ENCODE peak calls at places on chromosomes 2 and 18, in ten cellular contexts. J is AG10803, Y is left ventricle myocardium inferior, O is psoas muscle, B is fibroblast of lung, D is ascending aorta, M is bronchial epithelial cell, K is spleen, F is GM23338, P is neural progenitor cell. A is an unnamed sample.

GRCh38 chr18:39448942-39449341 is 1883.3 kb upstream of the CELF4 start:
- DNase-seq in P (no peak), D (no peak), J (no peak), B (peak), Y (no peak), F (no peak), O (no peak), K (no peak), M (peak), A (no peak)

GRCh38 chr18:23521907-23522306 is 18.6 kb downstream of the RMC1 start:
- DNase-seq in K (no peak), F (no peak), P (no peak), O (no peak), J (no peak), B (no peak), M (no peak), D (no peak), Y (no peak), A (no peak)

GRCh38 chr2:28658369-28658768 is 93.3 kb upstream of the PPP1CB start:
- DNase-seq in M (peak), J (peak), D (no peak), O (no peak), Y (no peak), K (no peak), F (no peak), P (no peak), B (peak), A (no peak)

GRCh38 chr2:200345917-200346316 is 39.4 kb downstream of the SPATS2L start:
- DNase-seq in O (no peak), B (no peak), M (no peak), D (no peak), Y (no peak), J (peak), K (no peak), P (no peak), F (no peak), A (no peak)

GRCh38 chr2:138094031-138094430 is 129.8 kb downstream of the HNMT start:
- DNase-seq in B (no peak), P (peak), O (no peak), K (no peak), Y (no peak), M (no peak), F (peak), J (no peak), D (no peak), A (no peak)

GRCh38 chr18:59779979-59780378 is 82.8 kb upstream of the CCBE1 start:
- DNase-seq in P (no peak), K (no peak), J (peak), O (no peak), D (no peak), B (peak), F (no peak), Y (no peak), M (peak), A (no peak)

GRCh38 chr2:194464964-194465638 is 1191.9 kb upstream of the SLC39A10 start:
- DNase-seq in B (no peak), P (no peak), K (no peak), D (no peak), F (no peak), J (no peak), Y (no peak), O (no peak), M (no peak), A (no peak)

GRCh38 chr2:109031481-109032228 is 42.6 kb upstream of the EDAR start:
- DNase-seq in F (peak), J (peak), K (peak), Y (peak), M (peak), P (peak), B (peak), O (peak), D (no peak), A (no peak)

GRCh38 chr2:219598308-219599078 is 836 bp downstream of the STK11IP start:
- DNase-seq in P (no peak), J (no peak), O (no peak), M (no peak), B (no peak), F (no peak), K (no peak), Y (no peak), D (no peak), A (no peak)

GRCh38 chr18:32380559-32380958 is 90.1 kb downstream of the GAREM1 start:
- DNase-seq in O (no peak), P (no peak), B (peak), J (no peak), K (no peak), D (no peak), M (no peak), Y (no peak), F (peak), A (no peak)

GRCh38 chr2:33409417-33409955 is 67.0 kb upstream of the RASGRP3 start:
- DNase-seq in J (no peak), P (no peak), O (no peak), K (no peak), M (peak), D (no peak), B (no peak), Y (no peak), F (no peak), A (no peak)

GRCh38 chr2:235132641-235133040 is 180.8 kb downstream of the SH3BP4 start:
- DNase-seq in Y (no peak), P (no peak), K (no peak), M (no peak), F (no peak), O (no peak), B (no peak), J (no peak), D (no peak), A (no peak)

GRCh38 chr18:24534271-24534670 is 73.8 kb downstream of the HRH4 start:
- DNase-seq in J (peak), O (no peak), P (no peak), K (no peak), B (no peak), D (no peak), F (no peak), M (no peak), Y (no peak), A (no peak)

GRCh38 chr2:107025869-107026380 is 140.0 kb upstream of the ST6GAL2 start:
- DNase-seq in D (no peak), F (no peak), O (no peak), J (peak), Y (no peak), P (no peak), K (no peak), B (no peak), M (peak), A (no peak)

GRCh38 chr18:66640431-66640830 is 36.5 kb upstream of the CDH19 start:
- DNase-seq in K (peak), B (no peak), D (no peak), Y (peak), J (no peak), F (no peak), M (peak), P (no peak), O (no peak), A (no peak)

GRCh38 chr2:218858671-218859555 is 692 bp upstream of the WNT6 start:
- DNase-seq in M (no peak), F (peak), O (no peak), K (peak), P (peak), J (no peak), D (no peak), Y (no peak), B (no peak), A (peak)

GRCh38 chr18:22346968-22347611 is 70.6 kb downstream of the CTAGE1 start:
- DNase-seq in D (peak), P (peak), O (peak), J (peak), K (peak), Y (peak), F (peak), B (peak), M (peak), A (peak)

GRCh38 chr2:215529271-215529670 is 93.4 kb upstream of the FN1 start:
- DNase-seq in M (peak), P (no peak), B (peak), Y (no peak), J (peak), D (no peak), K (no peak), O (no peak), F (no peak), A (no peak)

GRCh38 chr18:76720683-76721082 is 101.7 kb upstream of the ZNF236 start:
- DNase-seq in F (no peak), D (no peak), B (peak), P (no peak), O (no peak), Y (no peak), J (peak), M (no peak), K (no peak), A (peak)

GRCh38 chr2:42929985-42930581 is 137.7 kb upstream of the HAAO start:
- DNase-seq in D (no peak), P (no peak), J (peak), M (no peak), F (peak), B (peak), K (no peak), O (no peak), Y (no peak), A (no peak)

GRCh38 chr2:99514357-99514756 is 24.5 kb upstream of the REV1 start:
- DNase-seq in J (no peak), P (no peak), Y (no peak), O (no peak), M (no peak), B (no peak), F (no peak), D (no peak), K (no peak), A (no peak)

GRCh38 chr2:193776988-193777387 is 1582.3 kb upstream of the TMEFF2 start:
- DNase-seq in P (no peak), M (no peak), K (no peak), F (no peak), B (no peak), Y (no peak), O (no peak), J (no peak), D (no peak), A (no peak)

DNA sequence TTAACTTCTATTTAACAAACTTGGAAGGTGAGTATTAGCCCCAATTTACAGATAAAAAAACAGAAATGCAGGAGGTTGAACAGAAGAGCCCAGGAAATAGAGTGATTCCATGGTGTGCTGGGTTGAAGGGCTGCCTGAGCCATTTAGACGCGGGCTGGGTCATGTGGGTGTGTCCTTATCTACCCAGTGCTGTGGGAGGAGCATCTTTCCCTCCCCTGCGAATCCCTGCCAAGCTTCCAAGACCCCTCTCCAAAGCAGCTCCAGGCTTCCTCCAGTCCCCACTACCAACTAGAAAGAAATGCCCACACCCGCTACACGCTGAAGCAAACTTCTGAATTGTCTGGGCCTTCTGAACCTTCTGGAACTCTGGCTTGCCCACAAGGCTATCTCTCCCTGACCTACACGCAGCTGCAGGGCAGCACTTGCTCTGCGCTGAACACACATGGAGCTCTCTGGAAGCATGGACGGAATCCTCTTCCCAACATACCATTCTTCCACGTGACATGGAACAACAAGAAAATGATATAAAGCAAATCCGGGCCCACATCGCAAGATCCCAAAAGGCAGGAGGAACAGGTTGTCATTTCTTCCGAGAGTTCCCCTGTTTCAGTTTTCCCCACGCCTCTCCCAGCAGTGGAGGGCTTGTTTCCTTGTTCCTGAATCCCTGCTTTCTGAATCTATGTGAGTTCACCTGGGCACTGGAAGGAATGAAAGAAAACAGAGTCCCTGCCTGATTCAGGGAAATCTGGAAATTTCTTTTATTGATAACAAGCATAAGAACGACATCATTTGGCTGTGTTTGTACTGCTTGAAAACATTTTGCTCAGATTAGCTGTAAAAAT is 562.7 kb upstream of the ID2 start:
- DNase-seq in F (no peak), P (no peak), K (no peak), B (no peak), D (no peak), M (no peak), O (no peak), J (no peak), Y (no peak), A (no peak)
- H3K4me3 ChIP-seq in F (no peak), P (no peak), K (no peak), B (no peak), D (peak), M (no peak), O (no peak), J (no peak), Y (peak), A (no peak)

GRCh38 chr2:182868049-182868422 is 1.6 kb upstream of the FRZB start:
- DNase-seq in Y (no peak), M (no peak), J (no peak), B (no peak), K (no peak), O (no peak), D (no peak), P (peak), F (peak), A (no peak)

GRCh38 chr2:182867411-182868048 is 1.1 kb upstream of the FRZB start:
- DNase-seq in K (no peak), O (no peak), F (peak), M (no peak), D (no peak), Y (no peak), B (no peak), J (no peak), P (peak), A (no peak)

GRCh38 chr2:182866095-182866460 is 359 bp downstream of the FRZB start:
- DNase-seq in B (peak), F (peak), K (no peak), D (peak), M (no peak), Y (no peak), P (peak), O (peak), J (no peak), A (no peak)

GRCh38 chr2:182868423-182868822 is 2.0 kb upstream of the FRZB start:
- DNase-seq in Y (no peak), K (no peak), M (no peak), B (no peak), P (no peak), F (no peak), D (no peak), J (no peak), O (no peak), A (no peak)

GRCh38 chr2:182866461-182867369 is at the start of gene FRZB:
- DNase-seq in J (peak), D (peak), Y (peak), O (peak), F (peak), P (peak), K (peak), B (peak), M (no peak), A (peak)
- TF ChIP-seq CTCF in J (no peak), D (no peak), Y (no peak), O (no peak), F (no peak), P (no peak), K (no peak), B (no peak), M (no peak), A (no peak)

GRCh38 chr2:16216555-16216938 is 276.2 kb downstream of the MYCN start:
- DNase-seq in K (no peak), O (no peak), J (no peak), F (no peak), D (no peak), Y (no peak), M (no peak), B (no peak), P (peak), A (no peak)

GRCh38 chr2:16214861-16215260 is 274.5 kb downstream of the MYCN start:
- DNase-seq in P (no peak), K (no peak), J (no peak), M (no peak), B (no peak), D (no peak), O (no peak), F (no peak), Y (no peak), A (no peak)

GRCh38 chr2:16215892-16216554 is 275.7 kb downstream of the MYCN start:
- DNase-seq in O (no peak), F (no peak), B (no peak), M (no peak), Y (peak), K (no peak), D (no peak), P (no peak), J (no peak), A (no peak)

GRCh38 chr2:16212321-16212720 is 272.0 kb downstream of the MYCN start:
- DNase-seq in Y (no peak), B (no peak), M (no peak), J (no peak), O (no peak), D (no peak), F (no peak), P (no peak), K (no peak), A (no peak)

GRCh38 chr2:16214391-16214790 is 274.0 kb downstream of the MYCN start:
- DNase-seq in Y (no peak), P (no peak), K (no peak), D (no peak), M (no peak), B (no peak), J (no peak), F (no peak), O (no peak), A (no peak)
- H3K4me3 ChIP-seq in Y (no peak), P (no peak), K (no peak), D (no peak), M (no peak), B (no peak), J (no peak), F (no peak), O (no peak), A (no peak)

DNA sequence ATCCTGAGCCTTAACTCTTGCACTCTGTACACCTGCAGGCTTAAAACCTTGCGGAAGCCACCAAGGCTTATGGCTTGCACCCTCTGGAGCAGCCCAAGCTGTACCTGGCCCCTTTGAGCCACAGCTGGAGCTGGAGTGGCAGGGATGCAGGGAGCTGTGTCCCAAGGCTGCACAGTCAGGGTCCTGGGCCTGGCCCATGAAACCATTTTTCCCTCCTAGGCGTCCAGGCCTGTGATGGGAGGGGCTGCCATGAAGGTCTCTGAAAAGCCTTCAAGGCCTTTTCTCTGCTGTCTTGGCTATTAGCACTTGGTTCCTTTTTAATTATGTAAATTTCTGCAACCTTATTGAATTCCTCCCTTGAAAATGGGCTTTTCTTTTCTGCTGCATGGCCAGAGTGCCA is 56.4 kb downstream of the FAM124B start:
- DNase-seq in M (no peak), F (no peak), B (no peak), O (no peak), K (no peak), J (no peak), P (no peak), Y (no peak), D (no peak), A (no peak)
- TF ChIP-seq CTCF in M (no peak), F (no peak), B (no peak), O (no peak), K (no peak), J (no peak), P (no peak), Y (no peak), D (no peak), A (no peak)

DNA sequence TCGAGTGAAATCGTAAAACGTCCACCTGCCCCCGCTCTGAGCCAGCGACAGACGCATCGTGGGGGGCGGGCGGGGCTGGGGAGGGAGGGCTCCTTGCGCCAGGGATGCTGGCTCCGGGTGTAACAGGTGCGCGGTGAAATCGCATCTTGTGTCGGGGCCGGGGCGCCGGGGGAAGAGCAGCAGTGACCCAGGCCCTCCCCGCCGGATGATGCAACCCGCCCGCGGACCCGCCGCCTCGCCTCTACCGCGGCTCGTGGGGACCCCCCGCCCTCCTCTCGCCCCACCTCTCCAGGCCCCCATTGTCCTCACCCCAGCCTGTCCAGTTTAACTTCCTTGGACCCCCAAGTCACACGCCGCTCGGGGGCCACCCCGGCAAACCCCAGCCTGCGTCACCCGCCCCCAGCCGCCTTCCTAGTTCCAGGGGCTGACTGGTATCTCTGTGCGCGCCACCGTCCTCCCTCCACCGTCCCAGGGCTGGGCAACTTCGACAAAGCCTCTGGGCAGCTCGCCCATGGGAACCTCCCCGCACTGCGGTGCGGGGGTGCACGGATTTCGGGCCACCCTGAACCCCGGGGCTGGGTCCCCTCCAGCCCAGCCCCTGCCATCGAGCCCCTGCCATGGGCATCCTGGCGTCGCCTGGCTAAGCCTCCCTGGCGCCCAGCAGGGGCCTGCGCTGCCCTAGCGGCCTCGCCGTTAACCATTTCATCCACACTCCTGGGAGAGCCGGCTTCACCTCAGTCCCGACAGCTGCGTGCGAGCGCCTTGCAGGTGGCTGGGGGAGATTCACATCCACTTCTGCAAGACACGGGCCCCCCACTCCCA is 799 bp upstream of the KIF1A start:
- DNase-seq in D (peak), F (peak), O (no peak), K (peak), B (no peak), M (no peak), P (peak), J (no peak), Y (peak), A (no peak)
- H3K4me3 ChIP-seq in D (peak), F (peak), O (peak), K (peak), B (no peak), M (no peak), P (peak), J (no peak), Y (peak), A (peak)

DNA sequence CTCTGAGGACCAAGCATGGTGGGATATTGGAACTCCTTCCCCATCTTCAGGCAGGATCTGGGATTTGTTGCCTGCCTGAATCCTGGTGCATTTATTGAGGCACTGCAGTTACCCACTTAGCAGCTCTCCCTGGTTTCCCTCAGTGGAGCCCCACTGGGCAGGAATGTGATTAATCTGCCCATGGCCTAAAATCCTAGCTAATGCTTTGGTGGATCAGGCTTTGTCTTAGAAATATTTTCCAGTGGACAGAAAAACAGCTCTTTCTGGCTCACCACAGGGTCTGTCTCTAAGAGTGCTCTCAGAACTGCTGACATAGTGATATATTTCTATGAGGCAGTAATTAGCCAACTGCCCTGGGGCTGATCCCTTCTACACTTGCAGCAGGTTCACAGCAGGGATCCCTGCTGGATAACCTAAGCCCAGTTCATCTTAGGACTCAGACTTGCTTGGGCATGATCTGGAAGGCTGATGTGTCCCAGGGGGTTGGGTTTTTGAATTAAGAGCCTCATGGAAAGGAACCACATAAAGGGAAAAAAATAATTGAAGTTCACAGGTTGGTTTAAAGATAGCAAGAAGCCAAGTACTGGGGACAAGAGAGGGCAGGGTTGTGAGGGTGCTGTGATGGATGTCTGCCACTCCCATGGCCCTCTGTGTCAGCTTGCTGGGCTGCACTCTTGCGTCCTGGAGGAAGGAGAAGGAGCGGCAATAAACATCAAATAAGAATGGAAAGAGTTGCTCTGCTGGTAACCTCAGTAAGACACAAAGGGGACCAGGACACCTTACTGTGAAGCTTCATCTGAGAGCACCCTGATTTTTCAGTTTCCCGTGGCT is 44.2 kb upstream of the ZDBF2 start:
- DNase-seq in M (peak), J (peak), O (no peak), Y (no peak), P (peak), B (no peak), D (no peak), F (peak), K (no peak), A (no peak)
- TF ChIP-seq CTCF in M (peak), J (peak), O (no peak), Y (no peak), P (peak), B (no peak), D (no peak), F (peak), K (no peak), A (no peak)

A was measured in coronary artery.